ENCODE peak calls at places on chromosomes 6 and 20, in nine cellular contexts. K, B, X, R, A, L, H, E and W are unnamed samples.

GRCh38 chr6:66638099-66638498 is 931.1 kb upstream of the EYS start:
- DNase-seq in E (no peak), X (no peak), H (no peak), B (no peak), R (no peak), L (no peak), K (no peak), A (no peak), W (no peak)

GRCh38 chr6:43970068-43970912 is 157.0 kb downstream of the MRPL14 start:
- DNase-seq in H (no peak), B (no peak), R (no peak), X (no peak), K (peak), A (no peak), E (no peak), L (peak), W (no peak)

GRCh38 chr6:19905584-19905983 is 68.4 kb downstream of the ID4 start:
- DNase-seq in L (no peak), R (no peak), K (no peak), H (no peak), A (no peak), B (no peak), E (no peak), X (no peak), W (no peak)

GRCh38 chr20:36447101-36447500 is 94.2 kb upstream of the MYL9 start:
- DNase-seq in X (no peak), A (peak), H (peak), L (no peak), K (no peak), E (no peak), R (no peak), B (no peak), W (no peak)

GRCh38 chr6:83215131-83216047 is 22.2 kb downstream of the RWDD2A start:
- DNase-seq in X (peak), E (peak), H (peak), B (peak), L (peak), A (no peak), K (no peak), R (peak), W (peak)

GRCh38 chr20:62352402-62353288 is 14.5 kb downstream of the LAMA5 start:
- DNase-seq in A (peak), K (peak), L (no peak), B (no peak), E (no peak), R (peak), X (no peak), H (no peak), W (no peak)

GRCh38 chr20:56430471-56430870 is 18.4 kb downstream of the CASS4 start:
- DNase-seq in L (no peak), H (no peak), R (no peak), X (no peak), A (no peak), E (no peak), B (no peak), K (no peak), W (no peak)

GRCh38 chr6:144683216-144684070 is 398.3 kb downstream of the UTRN start:
- DNase-seq in B (no peak), X (no peak), K (no peak), H (no peak), L (no peak), E (no peak), A (no peak), R (no peak), W (no peak)

GRCh38 chr6:11525468-11526155 is 11.9 kb upstream of the TMEM170B start:
- DNase-seq in H (no peak), R (no peak), X (no peak), A (no peak), L (no peak), B (no peak), E (no peak), K (no peak), W (no peak)

GRCh38 chr6:43516367-43516696 is 394 bp downstream of the YIPF3 start:
- DNase-seq in K (no peak), E (no peak), A (no peak), X (no peak), L (no peak), B (no peak), H (no peak), R (no peak), W (no peak)

GRCh38 chr6:149990672-149991402 is 27.1 kb downstream of the ULBP1 start:
- DNase-seq in K (no peak), A (no peak), R (peak), E (no peak), L (no peak), X (no peak), B (no peak), H (no peak), W (no peak)

GRCh38 chr6:150713876-150714275 is 114.2 kb downstream of the PLEKHG1 start:
- DNase-seq in A (no peak), B (no peak), H (no peak), L (no peak), R (no peak), K (no peak), X (no peak), E (no peak), W (no peak)

GRCh38 chr20:42138711-42139110 is 520.5 kb upstream of the CHD6 start:
- DNase-seq in K (no peak), B (no peak), E (no peak), X (no peak), R (no peak), A (no peak), H (no peak), L (no peak), W (no peak)

GRCh38 chr6:82910818-82911217 is 154.8 kb downstream of the UBE3D start:
- DNase-seq in K (no peak), X (no peak), H (no peak), A (no peak), L (no peak), B (no peak), E (no peak), R (no peak), W (no peak)

GRCh38 chr6:90079555-90080490 is 185.6 kb downstream of the GJA10 start:
- DNase-seq in E (no peak), B (no peak), H (no peak), A (no peak), R (no peak), K (no peak), L (no peak), X (no peak), W (no peak)

GRCh38 chr6:146913842-146914562 is 290.2 kb upstream of the STXBP5 start:
- DNase-seq in H (no peak), K (peak), X (no peak), E (peak), B (no peak), A (peak), R (peak), L (peak), W (no peak)

GRCh38 chr20:49483706-49484101 is 1.2 kb upstream of the KCNB1 start:
- DNase-seq in B (no peak), X (no peak), K (no peak), L (no peak), H (no peak), R (no peak), A (no peak), E (no peak), W (no peak)

GRCh38 chr6:142485256-142485655 is 183.4 kb downstream of the ADGRG6 start:
- DNase-seq in B (no peak), R (no peak), L (no peak), A (no peak), K (no peak), E (no peak), X (no peak), H (no peak), W (no peak)

GRCh38 chr6:164700497-164700896 is 608.9 kb downstream of the C6orf118 start:
- DNase-seq in X (no peak), E (no peak), H (no peak), B (no peak), L (no peak), R (no peak), K (no peak), A (no peak), W (no peak)

GRCh38 chr20:50111120-50111828 is 1.7 kb downstream of the UBE2V1 start:
- DNase-seq in R (no peak), E (no peak), X (no peak), K (no peak), H (no peak), L (no peak), A (peak), B (no peak), W (no peak)

GRCh38 chr6:8274240-8274639 is 161.1 kb downstream of the SLC35B3 start:
- DNase-seq in L (no peak), K (no peak), R (no peak), B (no peak), A (no peak), H (no peak), E (no peak), X (no peak), W (no peak)

GRCh38 chr6:35583893-35584688 is 71.4 kb upstream of the TULP1 start:
- DNase-seq in B (peak), R (no peak), L (peak), K (no peak), X (peak), E (no peak), H (peak), A (peak), W (peak)

GRCh38 chr20:32526561-32526960 is 58.6 kb downstream of the NOL4L start:
- DNase-seq in K (peak), E (no peak), A (no peak), B (no peak), L (no peak), R (no peak), X (no peak), H (no peak), W (no peak)

GRCh38 chr6:41723178-41723935 is 12.1 kb downstream of the TFEB start:
- DNase-seq in E (peak), A (peak), H (no peak), R (peak), X (no peak), B (no peak), K (peak), L (peak), W (peak)

GRCh38 chr6:45132683-45133294 is 195.3 kb upstream of the RUNX2 start:
- DNase-seq in X (no peak), K (no peak), H (no peak), E (no peak), R (no peak), B (no peak), L (no peak), A (no peak), W (peak)

GRCh38 chr6:143222310-143222709 is 161.6 kb downstream of the AIG1 start:
- DNase-seq in R (no peak), L (no peak), A (no peak), E (no peak), B (no peak), X (no peak), K (no peak), H (no peak), W (no peak)

GRCh38 chr20:63066506-63067265 is 59.9 kb upstream of the BHLHE23 start:
- DNase-seq in E (no peak), K (peak), H (no peak), L (no peak), X (no peak), A (no peak), R (no peak), B (no peak), W (no peak)

GRCh38 chr6:87766211-87766610 is 64.2 kb upstream of the AKIRIN2 start:
- DNase-seq in B (no peak), A (no peak), X (no peak), L (no peak), E (no peak), K (no peak), H (no peak), R (no peak), W (no peak)

GRCh38 chr6:107219851-107220250 is 104.5 kb upstream of the BEND3 start:
- DNase-seq in A (no peak), B (no peak), E (no peak), X (no peak), L (no peak), R (no peak), H (no peak), K (no peak), W (no peak)

GRCh38 chr20:22667198-22667597 is 82.8 kb upstream of the FOXA2 start:
- DNase-seq in X (no peak), A (no peak), H (no peak), L (no peak), R (no peak), K (no peak), E (no peak), B (no peak), W (no peak)

GRCh38 chr20:35344354-35344837 is 52.2 kb upstream of the FAM83C start:
- DNase-seq in A (peak), H (no peak), L (no peak), K (no peak), R (no peak), B (no peak), X (no peak), E (no peak), W (peak)

GRCh38 chr20:34437330-34437986 is 74.4 kb downstream of the ITCH start:
- DNase-seq in E (no peak), A (no peak), R (no peak), K (no peak), L (no peak), X (no peak), H (no peak), B (no peak), W (peak)

GRCh38 chr6:28756555-28756918 is 167.2 kb downstream of the TRIM27 start:
- DNase-seq in B (no peak), L (no peak), R (no peak), E (no peak), A (no peak), H (no peak), K (no peak), X (no peak), W (no peak)

GRCh38 chr20:32332614-32333013 is 25.5 kb upstream of the ASXL1 start:
- DNase-seq in K (no peak), R (no peak), X (no peak), E (no peak), H (no peak), B (no peak), L (peak), A (peak), W (no peak)